ENCODE peak calls at places on chromosome 1, in seven cellular contexts. A is small intestine; R is left ventricle myocardium inferior; X is CD4-positive, alpha-beta T cell; N is astrocyte; K is tibial nerve; I is neural progenitor cell. V is an unnamed sample.

GRCh38 chr1:59692591-59692990 is 122.2 kb upstream of the HOOK1 start:
- DNase-seq in A (peak), R (no peak), X (no peak), N (peak), K (no peak), I (no peak), V (no peak)

GRCh38 chr1:233015965-233016364 is 65.6 kb downstream of the NTPCR start:
- DNase-seq in A (no peak), R (no peak), X (no peak), N (no peak), K (no peak), I (no peak), V (no peak)

GRCh38 chr1:88239205-88239604 is 444.9 kb upstream of the PKN2 start:
- DNase-seq in A (no peak), R (no peak), X (no peak), N (no peak), K (no peak), I (no peak), V (no peak)

GRCh38 chr1:221468556-221468955 is 273.3 kb downstream of the DUSP10 start:
- DNase-seq in A (no peak), R (no peak), X (no peak), N (no peak), K (no peak), I (no peak), V (no peak)

GRCh38 chr1:234260578-234260977 is 112.7 kb upstream of the COA6 start:
- DNase-seq in A (no peak), R (no peak), X (no peak), N (peak), K (no peak), I (no peak), V (no peak)

GRCh38 chr1:78718566-78718965 is 68.9 kb downstream of the IFI44 start:
- DNase-seq in A (no peak), R (no peak), X (no peak), N (peak), K (no peak), I (no peak), V (no peak)

GRCh38 chr1:109427171-109427467 is 871 bp upstream of the PSMA5 start:
- DNase-seq in A (peak), R (no peak), X (no peak), N (no peak), K (no peak), I (no peak), V (no peak)

GRCh38 chr1:15433471-15433870 is 4.8 kb upstream of the CTRC start:
- DNase-seq in A (no peak), R (no peak), X (no peak), N (no peak), K (no peak), I (no peak), V (no peak)

GRCh38 chr1:21861602-21862429 is 49.8 kb downstream of the LDLRAD2 start:
- DNase-seq in A (peak), R (no peak), X (no peak), N (peak), K (no peak), I (no peak), V (no peak)

GRCh38 chr1:181077576-181078242 is 10.8 kb upstream of the IER5 start:
- DNase-seq in A (no peak), R (no peak), X (no peak), N (peak), K (no peak), I (no peak), V (no peak)

GRCh38 chr1:1777510-1777909 is 760 bp downstream of the NADK start:
- DNase-seq in A (peak), R (peak), X (no peak), N (peak), K (peak), I (peak), V (peak)

GRCh38 chr1:203038217-203038741 is 12.0 kb downstream of the PPFIA4 start:
- DNase-seq in A (no peak), R (peak), X (no peak), N (peak), K (no peak), I (no peak), V (peak)

GRCh38 chr1:2989976-2990375 is 31.3 kb upstream of the ACTRT2 start:
- DNase-seq in A (no peak), R (peak), X (no peak), N (no peak), K (no peak), I (no peak), V (peak)

GRCh38 chr1:228321478-228321877 is 85.2 kb downstream of the TRIM11 start:
- DNase-seq in A (no peak), R (no peak), X (no peak), N (no peak), K (no peak), I (no peak), V (no peak)

GRCh38 chr1:64031191-64031590 is 172.2 kb upstream of the UBE2U start:
- DNase-seq in A (no peak), R (no peak), X (no peak), N (peak), K (no peak), I (no peak), V (no peak)

GRCh38 chr1:220956861-220957605 is 77.8 kb downstream of the HLX start:
- DNase-seq in A (no peak), R (no peak), X (no peak), N (peak), K (no peak), I (peak), V (peak)

GRCh38 chr1:29635073-29635335 is 398.7 kb downstream of the PTPRU start:
- DNase-seq in A (no peak), R (no peak), X (no peak), N (no peak), K (no peak), I (no peak), V (no peak)

GRCh38 chr1:112713466-112714312 is 1.4 kb downstream of the PPM1J start:
- DNase-seq in A (peak), R (no peak), X (no peak), N (no peak), K (no peak), I (peak), V (no peak)

GRCh38 chr1:54666333-54666732 is 24.7 kb downstream of the MROH7 start:
- DNase-seq in A (no peak), R (no peak), X (no peak), N (no peak), K (no peak), I (no peak), V (no peak)

GRCh38 chr1:119859647-119860046 is 36.7 kb downstream of the ADAM30 start:
- DNase-seq in A (peak), R (no peak), X (no peak), N (peak), K (no peak), I (no peak), V (no peak)

GRCh38 chr1:58928514-58928913 is 144.7 kb upstream of the JUN start:
- DNase-seq in A (peak), R (no peak), X (no peak), N (no peak), K (no peak), I (no peak), V (no peak)

GRCh38 chr1:196115641-196116040 is 492.6 kb downstream of the KCNT2 start:
- DNase-seq in A (no peak), R (peak), X (no peak), N (peak), K (peak), I (peak), V (peak)

GRCh38 chr1:26021647-26022403 is at the start of gene EXTL1:
- DNase-seq in A (no peak), R (peak), X (no peak), N (peak), K (no peak), I (peak), V (no peak)
- H3K27ac ChIP-seq in A (no peak), R (peak), X (no peak), N (peak), K (peak), I (no peak), V (no peak)

GRCh38 chr1:20212099-20212684 is 25.9 kb upstream of the PLA2G2C start:
- DNase-seq in A (no peak), R (no peak), X (no peak), N (no peak), K (no peak), I (no peak), V (no peak)
- H3K27ac ChIP-seq in A (no peak), R (no peak), X (no peak), N (no peak), K (no peak), I (no peak), V (no peak)

DNA sequence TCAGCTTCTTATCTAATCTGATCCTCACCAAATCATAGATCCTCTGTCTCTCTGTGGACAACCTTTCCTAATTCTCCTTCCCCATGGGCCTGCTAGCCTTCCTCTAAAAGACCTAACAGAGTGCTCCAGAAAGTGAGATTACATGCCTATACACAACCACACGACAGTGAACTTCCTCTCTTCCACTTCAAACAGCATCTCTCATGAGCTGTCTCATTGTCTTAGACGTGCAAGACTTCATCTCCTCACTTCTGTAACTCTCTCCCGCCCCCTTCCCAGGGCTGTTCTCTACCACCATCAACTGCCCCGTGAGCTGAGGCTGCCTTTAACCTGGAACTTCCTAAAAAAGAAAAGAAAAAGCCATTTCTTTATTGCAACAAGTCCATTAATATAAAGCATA is 14.1 kb upstream of the A3GALT2 start:
- DNase-seq in A (no peak), R (no peak), X (no peak), N (no peak), K (no peak), I (no peak), V (no peak)
- H3K27ac ChIP-seq in A (peak), R (peak), X (no peak), N (no peak), K (peak), I (no peak), V (peak)

GRCh38 chr1:20063861-20064292 is 6.1 kb upstream of the PLA2G5 start:
- DNase-seq in A (no peak), R (no peak), X (no peak), N (peak), K (no peak), I (no peak), V (no peak)

GRCh38 chr1:20061866-20062265 is 8.1 kb upstream of the PLA2G5 start:
- DNase-seq in A (no peak), R (no peak), X (no peak), N (no peak), K (no peak), I (no peak), V (no peak)

GRCh38 chr1:20057886-20058420 is 12.0 kb upstream of the PLA2G5 start:
- DNase-seq in A (no peak), R (no peak), X (no peak), N (peak), K (no peak), I (no peak), V (no peak)

GRCh38 chr1:20058531-20058930 is 11.5 kb upstream of the PLA2G5 start:
- DNase-seq in A (no peak), R (no peak), X (no peak), N (peak), K (no peak), I (no peak), V (no peak)

DNA sequence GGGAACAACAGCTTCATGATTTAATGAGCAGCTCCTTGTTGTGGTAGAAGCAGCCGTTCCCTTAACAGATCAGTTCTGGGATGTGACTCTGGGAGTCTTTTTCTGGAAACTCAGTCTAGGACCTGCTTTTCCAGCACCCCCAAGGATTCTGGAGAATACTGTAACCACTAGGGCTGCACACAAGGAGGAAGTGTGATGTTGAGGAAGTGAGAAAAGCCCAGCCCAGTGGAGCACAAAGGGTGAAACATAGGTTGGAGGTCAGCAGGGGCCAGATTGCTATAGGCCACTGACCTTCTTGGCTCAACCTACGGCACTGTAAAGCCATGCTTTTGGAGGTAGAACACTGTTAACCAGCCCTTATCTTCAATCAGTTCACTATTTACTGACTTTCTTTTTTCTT is 10.1 kb upstream of the PLA2G5 start:
- DNase-seq in A (peak), R (no peak), X (no peak), N (no peak), K (no peak), I (no peak), V (no peak)
- H3K27ac ChIP-seq in A (no peak), R (no peak), X (no peak), N (no peak), K (no peak), I (no peak), V (no peak)

GRCh38 chr1:61192666-61193325 is 110.4 kb downstream of the NFIA start:
- DNase-seq in A (no peak), R (no peak), X (no peak), N (no peak), K (no peak), I (no peak), V (no peak)
- H3K27ac ChIP-seq in A (no peak), R (peak), X (no peak), N (no peak), K (peak), I (no peak), V (peak)

GRCh38 chr1:116538527-116538926 is 32.3 kb downstream of the CD58 start:
- DNase-seq in A (peak), R (no peak), X (no peak), N (peak), K (no peak), I (no peak), V (no peak)
- H3K27ac ChIP-seq in A (no peak), R (no peak), X (no peak), N (no peak), K (no peak), I (no peak), V (no peak)

DNA sequence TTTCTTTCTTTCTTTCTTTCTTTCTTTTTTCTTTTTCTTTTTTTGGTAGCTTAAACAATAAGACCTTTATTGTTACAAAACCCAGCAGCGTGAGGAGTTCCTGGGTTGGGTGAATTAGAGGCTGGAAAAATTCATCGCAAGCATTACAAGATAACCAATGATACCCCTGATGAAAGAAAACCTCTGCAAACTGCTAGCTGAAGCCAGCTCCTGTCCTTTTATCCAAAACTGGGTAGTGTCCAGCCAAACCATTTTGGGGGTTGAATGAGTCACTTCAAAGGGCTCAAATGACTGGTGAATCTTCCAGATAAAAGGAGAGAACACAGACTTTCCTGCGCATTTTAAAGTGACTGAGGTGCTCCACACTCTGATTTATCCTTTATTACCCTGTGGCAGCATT is 32.6 kb upstream of the CEP350 start:
- DNase-seq in A (no peak), R (no peak), X (no peak), N (peak), K (no peak), I (peak), V (no peak)
- H3K27ac ChIP-seq in A (no peak), R (no peak), X (no peak), N (no peak), K (no peak), I (peak), V (no peak)

DNA sequence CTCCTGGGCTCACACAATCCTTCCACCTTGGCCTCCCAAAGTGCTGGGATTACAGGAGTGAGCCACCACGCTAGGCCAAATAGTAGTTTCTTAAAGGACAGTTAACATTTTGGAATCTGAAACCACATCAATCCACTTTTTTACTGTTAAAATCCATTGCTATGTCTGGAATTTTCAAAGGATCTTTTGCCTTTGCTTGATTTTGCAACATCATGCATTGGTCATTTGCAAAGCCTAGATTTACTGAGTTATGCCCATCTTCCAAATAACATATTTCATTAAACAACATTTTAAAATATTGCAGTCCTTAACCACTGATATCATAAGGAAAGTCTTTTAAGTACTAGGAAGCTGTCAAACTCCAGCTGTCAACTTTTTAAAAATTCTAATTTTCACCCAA is 3.3 kb downstream of the POGZ start:
- DNase-seq in A (no peak), R (no peak), X (no peak), N (peak), K (no peak), I (no peak), V (no peak)
- H3K27ac ChIP-seq in A (no peak), R (peak), X (no peak), N (no peak), K (no peak), I (no peak), V (peak)

V was measured in tibial artery.